ENCODE peak calls at places on chromosomes 4 and X, in four cellular contexts. J is HTR-8/SVneo, N is AG10803, I is transverse colon. H is an unnamed sample.

GRCh38 chrX:47176101-47176740 is 17.4 kb upstream of the UBA1 start:
- DNase-seq in J (no peak), N (no peak), I (no peak), H (no peak)

GRCh38 chr4:108683479-108683878 is 33.1 kb downstream of the OSTC start:
- DNase-seq in J (peak; percentile 8), N (peak; percentile 48), I (no peak), H (no peak)

GRCh38 chr4:167233523-167234387 is 539 bp downstream of the SPOCK3 start:
- DNase-seq in J (peak; percentile 21), N (no peak), I (no peak), H (no peak)

GRCh38 chrX:101362116-101362515 is 13.6 kb upstream of the TIMM8A start:
- DNase-seq in J (no peak), N (no peak), I (no peak), H (no peak)

GRCh38 chr4:25351777-25352421 is 25.2 kb upstream of the ANAPC4 start:
- DNase-seq in J (peak; percentile 37), N (peak; percentile 64), I (no peak), H (no peak)

GRCh38 chrX:134173541-134174272 is 63.3 kb upstream of the CCDC160 start:
- DNase-seq in J (no peak), N (no peak), I (no peak), H (no peak)

GRCh38 chr4:168831919-168832745 is 177.9 kb downstream of the CBR4 start:
- DNase-seq in J (peak; percentile 84), N (peak; percentile 73), I (peak; percentile 85), H (peak; percentile 66)

GRCh38 chr4:173433447-173433846 is 34.5 kb upstream of the SCRG1 start:
- DNase-seq in J (no peak), N (no peak), I (no peak), H (no peak)

GRCh38 chrX:40140706-40141499 is 43.1 kb upstream of the BCOR start:
- DNase-seq in J (no peak), N (peak; percentile 69), I (no peak), H (no peak)

GRCh38 chr4:146224331-146224966 is 10.1 kb downstream of the REELD1 start:
- DNase-seq in J (no peak), N (no peak), I (no peak), H (no peak)

GRCh38 chr4:55409468-55410171 is 13.9 kb downstream of the TMEM165 start:
- DNase-seq in J (no peak), N (peak; percentile 51), I (no peak), H (no peak)

GRCh38 chr4:112938461-112939058 is 110.9 kb upstream of the ANK2 start:
- DNase-seq in J (peak; percentile 19), N (peak; percentile 62), I (no peak), H (no peak)

GRCh38 chrX:148784859-148785655 is 284.6 kb downstream of the AFF2 start:
- DNase-seq in J (no peak), N (no peak), I (no peak), H (no peak)

GRCh38 chr4:70943115-70943514 is 40.9 kb downstream of the MOB1B start:
- DNase-seq in J (no peak), N (no peak), I (no peak), H (no peak)

GRCh38 chr4:88009871-88010270 is 2.4 kb downstream of the PKD2 start:
- DNase-seq in J (no peak), N (no peak), I (no peak), H (no peak)